ENCODE peak calls at places on chromosome 9, in six cellular contexts. Q is naive B cell; Z is Jurkat, Clone E6-1; W is activated CD4-positive, alpha-beta T cell treated with anti-CD3 and anti-CD28 coated beads for 48 hours; G is NCI-H748 treated with DMSO at 0.1 percent for 48 hours; C is NCI-H1417. T is an unnamed sample.

GRCh38 chr9:114908104-114908621 is 22.2 kb downstream of the TNFSF8 start:
- DNase-seq in Z (no peak), C (peak; percentile 88), W (no peak), Q (no peak), G (peak; percentile 97), T (no peak)

GRCh38 chr9:129860653-129861446 is 25.6 kb downstream of the USP20 start:
- DNase-seq in Q (no peak), Z (no peak), W (peak; percentile 56), C (no peak), G (no peak), T (no peak)

GRCh38 chr9:135506327-135507103 is 6.0 kb downstream of the MRPS2 start:
- DNase-seq in Z (no peak), G (no peak), C (no peak), Q (no peak), W (no peak), T (no peak)

GRCh38 chr9:135210676-135211523 is 123.4 kb downstream of the OLFM1 start:
- DNase-seq in C (no peak), Q (no peak), G (no peak), W (no peak), Z (no peak), T (no peak)

GRCh38 chr9:14212116-14212515 is 101.8 kb downstream of the NFIB start:
- DNase-seq in Z (no peak), W (no peak), G (no peak), Q (no peak), C (no peak), T (no peak)

GRCh38 chr9:14396171-14396570 is 82.2 kb upstream of the NFIB start:
- DNase-seq in C (no peak), Q (no peak), W (no peak), Z (no peak), G (no peak), T (no peak)

GRCh38 chr9:106862946-106863740 is at the start of gene ZNF462:
- DNase-seq in Q (no peak), Z (peak; percentile 59), G (peak; percentile 66), C (peak; percentile 26), W (peak; percentile 6), T (no peak)

GRCh38 chr9:111502506-111502905 is 18.3 kb upstream of the ECPAS start:
- DNase-seq in C (no peak), W (no peak), G (no peak), Z (no peak), Q (no peak), T (no peak)

GRCh38 chr9:110777843-110778215 is 109.2 kb downstream of the MUSK start:
- DNase-seq in G (no peak), W (no peak), C (no peak), Q (no peak), Z (no peak), T (no peak)

GRCh38 chr9:88993871-88994819 is 2.9 kb downstream of the S1PR3 start:
- DNase-seq in W (no peak), Z (no peak), G (no peak), C (no peak), Q (no peak), T (no peak)

GRCh38 chr9:107176701-107177100 is 106.4 kb upstream of the RAD23B start:
- DNase-seq in G (no peak), C (peak; percentile 31), Z (no peak), W (no peak), Q (no peak), T (no peak)

GRCh38 chr9:36967997-36968396 is 66.1 kb downstream of the PAX5 start:
- DNase-seq in Q (no peak), Z (no peak), G (no peak), C (no peak), W (no peak), T (no peak)

GRCh38 chr9:132042324-132042723 is 37.3 kb downstream of the MED27 start:
- DNase-seq in C (no peak), Z (no peak), G (no peak), Q (no peak), W (no peak), T (no peak)

GRCh38 chr9:100197553-100197952 is 98.5 kb downstream of the INVS start:
- DNase-seq in C (no peak), Z (no peak), W (no peak), G (no peak), Q (no peak), T (no peak)

GRCh38 chr9:29659014-29659413 is 2085.7 kb upstream of the C9orf72 start:
- DNase-seq in C (no peak), G (no peak), Z (no peak), Q (no peak), W (no peak), T (no peak)

GRCh38 chr9:73437758-73438157 is 286.1 kb downstream of the ANXA1 start:
- DNase-seq in W (no peak), Z (no peak), Q (no peak), G (no peak), C (no peak), T (no peak)

GRCh38 chr9:108552459-108553040 is 303.2 kb downstream of the ACTL7B start:
- DNase-seq in W (no peak), Z (no peak), Q (no peak), G (no peak), C (no peak), T (no peak)

GRCh38 chr9:122988919-122989614 is 44.4 kb upstream of the GPR21 start:
- DNase-seq in C (no peak), W (no peak), Q (no peak), Z (no peak), G (no peak), T (no peak)

GRCh38 chr9:110919055-110919445 is 119.2 kb downstream of the LPAR1 start:
- DNase-seq in Z (no peak), C (no peak), Q (no peak), W (no peak), G (no peak), T (no peak)

T was measured in germinal center.